ENCODE peak calls at places on chromosomes 7 and 10, in six cellular contexts. One of them, this sample, is unnamed.
A peak's percentile ranks its signal among the peaks of the same experiment; 100 is the strongest.

GRCh38 chr7:41809487-41810257 is 106.8 kb upstream of the INHBA start:
- DNase-seq in cardiac muscle cell: peak; percentile 88
- DNase-seq in stimulated activated CD8-positive, alpha-beta memory T cell treated with anti-CD3 and anti-CD28 coated beads, Interleukin-4, amount 100 ng/mL, for 24 hours: no peak
- DNase-seq in hepatocyte: no peak
- DNase-seq in Right ventricle myocardium inferior: no peak
- DNase-seq in COR-L47: no peak
- DNase-seq in this sample: no peak

GRCh38 chr10:57202356-57202755 is 841.3 kb upstream of the ZWINT start:
- DNase-seq in cardiac muscle cell: no peak
- DNase-seq in stimulated activated CD8-positive, alpha-beta memory T cell treated with anti-CD3 and anti-CD28 coated beads, Interleukin-4, amount 100 ng/mL, for 24 hours: no peak
- DNase-seq in hepatocyte: no peak
- DNase-seq in Right ventricle myocardium inferior: no peak
- DNase-seq in COR-L47: no peak
- DNase-seq in this sample: no peak

GRCh38 chr7:73437699-73438416 is 4.3 kb downstream of the FZD9 start:
- DNase-seq in cardiac muscle cell: no peak
- DNase-seq in stimulated activated CD8-positive, alpha-beta memory T cell treated with anti-CD3 and anti-CD28 coated beads, Interleukin-4, amount 100 ng/mL, for 24 hours: no peak
- DNase-seq in hepatocyte: no peak
- DNase-seq in Right ventricle myocardium inferior: no peak
- DNase-seq in COR-L47: peak; percentile 23
- DNase-seq in this sample: no peak

GRCh38 chr7:70615066-70615465 is 516.9 kb upstream of the GALNT17 start:
- DNase-seq in cardiac muscle cell: no peak
- DNase-seq in stimulated activated CD8-positive, alpha-beta memory T cell treated with anti-CD3 and anti-CD28 coated beads, Interleukin-4, amount 100 ng/mL, for 24 hours: no peak
- DNase-seq in hepatocyte: no peak
- DNase-seq in Right ventricle myocardium inferior: no peak
- DNase-seq in COR-L47: no peak
- DNase-seq in this sample: no peak

GRCh38 chr7:100983451-100984187 is 14.3 kb downstream of the MUC12 start:
- DNase-seq in cardiac muscle cell: peak; percentile 18
- DNase-seq in stimulated activated CD8-positive, alpha-beta memory T cell treated with anti-CD3 and anti-CD28 coated beads, Interleukin-4, amount 100 ng/mL, for 24 hours: no peak
- DNase-seq in hepatocyte: peak; percentile 70
- DNase-seq in Right ventricle myocardium inferior: no peak
- DNase-seq in COR-L47: no peak
- DNase-seq in this sample: no peak

GRCh38 chr10:88913157-88913556 is 33.1 kb downstream of the STAMBPL1 start:
- DNase-seq in cardiac muscle cell: peak; percentile 62
- DNase-seq in stimulated activated CD8-positive, alpha-beta memory T cell treated with anti-CD3 and anti-CD28 coated beads, Interleukin-4, amount 100 ng/mL, for 24 hours: no peak
- DNase-seq in hepatocyte: peak; percentile 13
- DNase-seq in Right ventricle myocardium inferior: no peak
- DNase-seq in COR-L47: no peak
- DNase-seq in this sample: no peak

GRCh38 chr7:43569424-43569823 is 13.5 kb upstream of the STK17A start:
- DNase-seq in cardiac muscle cell: peak; percentile 30
- DNase-seq in stimulated activated CD8-positive, alpha-beta memory T cell treated with anti-CD3 and anti-CD28 coated beads, Interleukin-4, amount 100 ng/mL, for 24 hours: no peak
- DNase-seq in hepatocyte: no peak
- DNase-seq in Right ventricle myocardium inferior: no peak
- DNase-seq in COR-L47: no peak
- DNase-seq in this sample: no peak

GRCh38 chr10:80410122-80410521 is 1.8 kb downstream of the PRXL2A start:
- DNase-seq in cardiac muscle cell: no peak
- DNase-seq in stimulated activated CD8-positive, alpha-beta memory T cell treated with anti-CD3 and anti-CD28 coated beads, Interleukin-4, amount 100 ng/mL, for 24 hours: no peak
- DNase-seq in hepatocyte: no peak
- DNase-seq in Right ventricle myocardium inferior: no peak
- DNase-seq in COR-L47: no peak
- DNase-seq in this sample: no peak

GRCh38 chr10:115005771-115006170 is 67.8 kb downstream of the TRUB1 start:
- DNase-seq in cardiac muscle cell: no peak
- DNase-seq in stimulated activated CD8-positive, alpha-beta memory T cell treated with anti-CD3 and anti-CD28 coated beads, Interleukin-4, amount 100 ng/mL, for 24 hours: no peak
- DNase-seq in hepatocyte: no peak
- DNase-seq in Right ventricle myocardium inferior: peak; percentile 67
- DNase-seq in COR-L47: no peak
- DNase-seq in this sample: no peak

GRCh38 chr10:34850558-34850957 is 35.5 kb upstream of the PARD3 start:
- DNase-seq in cardiac muscle cell: no peak
- DNase-seq in stimulated activated CD8-positive, alpha-beta memory T cell treated with anti-CD3 and anti-CD28 coated beads, Interleukin-4, amount 100 ng/mL, for 24 hours: no peak
- DNase-seq in hepatocyte: no peak
- DNase-seq in Right ventricle myocardium inferior: no peak
- DNase-seq in COR-L47: no peak
- DNase-seq in this sample: no peak

GRCh38 chr10:119652361-119652760 is 1.2 kb downstream of the BAG3 start:
- DNase-seq in cardiac muscle cell: peak; percentile 69
- DNase-seq in stimulated activated CD8-positive, alpha-beta memory T cell treated with anti-CD3 and anti-CD28 coated beads, Interleukin-4, amount 100 ng/mL, for 24 hours: no peak
- DNase-seq in hepatocyte: peak; percentile 66
- DNase-seq in Right ventricle myocardium inferior: no peak
- DNase-seq in COR-L47: peak; percentile 2
- DNase-seq in this sample: peak; percentile 41